ENCODE peak calls at places on chromosomes 11 and 22, in ten cellular contexts. B, S, D, Z, Y, Q, N, G, R and T are unnamed samples. For H3K4me1, the result is how much of the 10 kb centered on the place peaks cover.

GRCh38 chr11:68655806-68656205 is 28.5 kb upstream of the GAL start:
- DNase-seq in B (no peak), S (no peak), D (no peak), Z (no peak), Y (no peak), Q (peak), N (no peak), G (no peak), R (no peak), T (no peak)

GRCh38 chr22:47582067-47582466 is 819.6 kb downstream of the TBC1D22A start:
- DNase-seq in B (no peak), S (no peak), D (no peak), Z (no peak), Y (no peak), Q (no peak), N (no peak), G (no peak), R (peak), T (no peak)

GRCh38 chr11:76770642-76771445 is 12.3 kb upstream of the TSKU start:
- DNase-seq in B (no peak), S (no peak), D (no peak), Z (no peak), Y (peak), Q (no peak), N (peak), G (peak), R (peak), T (no peak)

GRCh38 chr11:30284836-30285235 is 38.1 kb upstream of the ARL14EP start:
- DNase-seq in B (no peak), S (no peak), D (no peak), Z (no peak), Y (no peak), Q (no peak), N (no peak), G (no peak), R (no peak), T (no peak)

GRCh38 chr11:123063396-123064267 is 1.7 kb upstream of the HSPA8 start:
- DNase-seq in B (peak), S (no peak), D (no peak), Z (no peak), Y (peak), Q (no peak), N (peak), G (no peak), R (peak), T (peak)

GRCh38 chr11:76062733-76063132 is 143.6 kb downstream of the WNT11 start:
- DNase-seq in B (no peak), S (no peak), D (no peak), Z (no peak), Y (no peak), Q (no peak), N (no peak), G (no peak), R (no peak), T (no peak)

GRCh38 chr11:123431619-123432018 is 1.6 kb downstream of the GRAMD1B start:
- DNase-seq in B (no peak), S (no peak), D (no peak), Z (no peak), Y (no peak), Q (no peak), N (no peak), G (no peak), R (peak), T (peak)

GRCh38 chr11:114709960-114710359 is 31.6 kb downstream of the NXPE2 start:
- DNase-seq in B (no peak), S (no peak), D (no peak), Z (no peak), Y (no peak), Q (no peak), N (no peak), G (no peak), R (no peak), T (no peak)

GRCh38 chr22:45673482-45674175 is 2.0 kb downstream of the ATXN10 start:
- DNase-seq in B (no peak), S (no peak), D (no peak), Z (no peak), Y (no peak), Q (no peak), N (no peak), G (no peak), R (no peak), T (no peak)

GRCh38 chr11:124837491-124837856 is 27.8 kb upstream of the ROBO3 start:
- DNase-seq in B (no peak), S (no peak), D (no peak), Z (no peak), Y (no peak), Q (no peak), N (no peak), G (peak), R (peak), T (peak)

GRCh38 chr11:34909435-34909834 is 6.7 kb downstream of the APIP start:
- DNase-seq in B (no peak), S (no peak), D (no peak), Z (no peak), Y (no peak), Q (no peak), N (no peak), G (no peak), R (no peak), T (no peak)

GRCh38 chr11:116073854-116074837 is 569.9 kb upstream of the CADM1 start:
- DNase-seq in B (no peak), S (no peak), D (no peak), Z (no peak), Y (peak), Q (no peak), N (no peak), G (no peak), R (peak), T (no peak)

GRCh38 chr22:19891350-19892248 is 36.9 kb upstream of the GNB1L start:
- DNase-seq in B (no peak), S (no peak), D (peak), Z (peak), Y (peak), Q (no peak), N (no peak), G (no peak), R (peak), T (peak)

GRCh38 chr11:116963813-116964212 is 126.4 kb upstream of the APOA1 start:
- DNase-seq in B (no peak), S (no peak), D (no peak), Z (no peak), Y (no peak), Q (no peak), N (no peak), G (no peak), R (no peak), T (no peak)

GRCh38 chr22:39439170-39439569 is 17.6 kb upstream of the MGAT3 start:
- DNase-seq in B (no peak), S (no peak), D (no peak), Z (no peak), Y (no peak), Q (no peak), N (no peak), G (peak), R (no peak), T (no peak)

GRCh38 chr11:120646206-120646605 is 134.7 kb downstream of the GRIK4 start:
- DNase-seq in B (no peak), S (no peak), D (no peak), Z (no peak), Y (no peak), Q (no peak), N (no peak), G (no peak), R (peak), T (no peak)

GRCh38 chr11:124877631-124878496 is 12.6 kb downstream of the ROBO3 start:
- DNase-seq in B (no peak), S (no peak), D (no peak), Z (no peak), Y (no peak), Q (no peak), N (no peak), G (no peak), R (no peak), T (peak)

GRCh38 chr11:47443028-47443700 is 5.8 kb downstream of the RAPSN start:
- DNase-seq in B (no peak), S (no peak), D (no peak), Z (no peak), Y (no peak), Q (no peak), N (no peak), G (no peak), R (no peak), T (no peak)

GRCh38 chr11:104997288-104997687 is 25.7 kb downstream of the CASP5 start:
- DNase-seq in B (no peak), S (no peak), D (no peak), Z (no peak), Y (no peak), Q (no peak), N (no peak), G (peak), R (no peak), T (peak)

GRCh38 chr11:118620529-118621070 is 13.2 kb downstream of the PHLDB1 start:
- DNase-seq in B (no peak), S (peak), D (no peak), Z (peak), Y (no peak), Q (no peak), N (no peak), G (no peak), R (no peak), T (no peak)

GRCh38 chr11:31813961-31814868 is 3.1 kb upstream of the PAX6 start:
- DNase-seq in B (no peak), S (no peak), D (no peak), Z (no peak), Y (no peak), Q (no peak), N (no peak), G (no peak), R (peak), T (no peak)

GRCh38 chr22:49212466-49212865 is 615.2 kb downstream of the BRD1 start:
- DNase-seq in B (no peak), S (peak), D (no peak), Z (peak), Y (peak), Q (peak), N (no peak), G (no peak), R (no peak), T (no peak)

GRCh38 chr11:62128835-62129234 is 5.0 kb downstream of the INCENP start:
- DNase-seq in B (no peak), S (no peak), D (no peak), Z (no peak), Y (peak), Q (no peak), N (no peak), G (no peak), R (no peak), T (no peak)

GRCh38 chr11:107590460-107591097 is 368 bp upstream of the ELMOD1 start:
- DNase-seq in B (no peak), S (no peak), D (no peak), Z (no peak), Y (no peak), Q (no peak), N (no peak), G (no peak), R (no peak), T (no peak)

GRCh38 chr11:107044503-107044902 is 26.2 kb upstream of the GUCY1A2 start:
- DNase-seq in B (no peak), S (no peak), D (no peak), Z (no peak), Y (no peak), Q (no peak), N (no peak), G (no peak), R (no peak), T (no peak)

GRCh38 chr11:131691558-131692041 is 321.2 kb downstream of the NTM start:
- DNase-seq in B (no peak), S (no peak), D (no peak), Z (no peak), Y (no peak), Q (no peak), N (no peak), G (no peak), R (peak), T (peak)

GRCh38 chr11:125777309-125777708 is 1.3 kb downstream of the PATE2 start:
- DNase-seq in B (no peak), S (no peak), D (no peak), Z (no peak), Y (no peak), Q (no peak), N (no peak), G (no peak), R (no peak), T (peak)

GRCh38 chr11:65942531-65942930 is 2.7 kb upstream of the TSGA10IP start:
- DNase-seq in B (no peak), S (no peak), D (no peak), Z (no peak), Y (no peak), Q (no peak), N (no peak), G (no peak), R (no peak), T (no peak)

GRCh38 chr22:47175761-47176359 is 413.4 kb downstream of the TBC1D22A start:
- DNase-seq in B (no peak), S (peak), D (no peak), Z (peak), Y (peak), Q (peak), N (peak), G (no peak), R (no peak), T (no peak)

GRCh38 chr22:27238935-27239510 is 562.5 kb downstream of the MN1 start:
- DNase-seq in B (peak), S (peak), D (no peak), Z (peak), Y (no peak), Q (no peak), N (peak), G (no peak), R (peak), T (peak)

GRCh38 chr11:119980431-119980830 is 157.5 kb downstream of the TRIM29 start:
- DNase-seq in B (no peak), S (no peak), D (no peak), Z (no peak), Y (no peak), Q (no peak), N (no peak), G (no peak), R (no peak), T (no peak)

GRCh38 chr22:46072981-46073682 is 77.2 kb upstream of the PPARA start:
- DNase-seq in B (no peak), S (no peak), D (no peak), Z (no peak), Y (peak), Q (peak), N (no peak), G (no peak), R (no peak), T (no peak)

DNA sequence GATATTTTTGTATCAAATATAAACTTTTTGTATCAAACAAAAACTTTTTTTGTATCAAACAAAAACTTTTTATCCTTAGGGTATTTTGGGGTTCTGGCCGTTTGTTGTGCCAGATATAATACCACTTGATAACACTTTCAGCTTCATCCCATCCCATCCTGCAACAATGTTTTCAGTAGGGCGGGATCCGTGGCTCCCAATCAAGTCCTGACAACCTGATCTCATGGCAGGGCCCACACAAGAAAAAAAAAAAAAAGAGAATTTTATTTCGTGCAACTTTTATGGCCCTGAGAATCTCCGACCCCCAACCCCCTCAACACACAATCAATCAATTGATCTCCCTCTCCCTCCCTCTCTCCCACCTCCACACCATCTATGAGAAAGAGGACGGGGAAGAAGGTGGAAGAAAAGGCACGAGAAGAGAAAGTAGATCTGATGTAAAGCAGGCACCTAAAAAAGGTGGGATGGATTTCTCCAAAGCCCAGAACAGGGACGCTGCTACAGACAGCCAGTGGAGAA is 4749.6 kb upstream of the OR11H1 start:
- DNase-seq in B (no peak), S (no peak), D (no peak), Z (no peak), Y (no peak), Q (no peak), N (no peak), G (no peak), R (no peak), T (no peak)
- H3K4me1 ChIP-seq in B (under half), S (under half), D (under half), Z (under half), Y (under half), Q (under half), N (under half), G (under half), R (under half), T (under half)

GRCh38 chr22:33271390-33272161 is 213.4 kb upstream of the SYN3 start:
- DNase-seq in B (no peak), S (no peak), D (no peak), Z (no peak), Y (peak), Q (peak), N (peak), G (no peak), R (no peak), T (no peak)
- H3K4me1 ChIP-seq in B (under half), S (under half), D (under half), Z (under half), Y (under half), Q (under half), N (under half), G (under half), R (under half), T (under half)

DNA sequence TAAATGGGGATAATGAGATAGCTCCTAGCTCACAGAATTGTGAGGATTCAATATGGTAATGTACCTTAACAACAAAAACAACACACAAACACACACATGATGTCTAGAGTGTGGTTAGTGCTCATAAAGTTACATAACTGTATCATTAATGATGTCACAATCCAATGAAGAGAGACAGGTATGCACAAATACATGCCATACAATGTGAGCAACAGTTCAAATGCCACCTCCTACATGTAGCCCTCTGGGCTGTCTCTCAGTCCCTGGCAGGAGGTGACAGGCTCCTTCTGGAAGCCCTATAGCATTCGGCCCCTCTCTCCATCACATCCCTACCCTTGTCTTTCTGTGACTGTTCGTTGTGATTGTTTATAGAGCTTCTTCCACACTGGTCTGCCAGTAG is 8.3 kb upstream of the MICALL1 start:
- DNase-seq in B (no peak), S (no peak), D (no peak), Z (no peak), Y (no peak), Q (no peak), N (no peak), G (no peak), R (no peak), T (no peak)
- H3K4me1 ChIP-seq in B (under half), S (half or more), D (under half), Z (under half), Y (under half), Q (under half), N (under half), G (under half), R (under half), T (under half)

DNA sequence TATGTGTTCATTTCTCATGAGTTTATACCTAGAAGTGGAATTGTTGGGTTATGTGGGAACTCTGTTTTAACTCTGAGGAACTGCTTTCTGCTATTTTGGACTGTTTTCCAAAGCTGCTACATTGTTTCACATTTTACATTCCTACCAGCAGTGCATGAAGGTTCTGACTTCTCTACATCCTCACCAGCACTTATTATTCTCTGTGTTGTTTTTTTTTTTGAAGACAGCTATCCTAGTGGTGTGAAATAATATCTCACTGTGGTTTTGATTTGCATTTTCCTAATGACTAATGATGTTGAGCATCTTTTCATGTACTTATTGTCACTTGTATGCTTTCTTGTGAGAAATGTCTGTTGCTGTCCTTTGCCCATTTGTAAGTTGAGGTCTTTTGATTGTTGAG is 169.9 kb downstream of the COMMD9 start:
- DNase-seq in B (no peak), S (no peak), D (no peak), Z (no peak), Y (no peak), Q (no peak), N (no peak), G (no peak), R (no peak), T (no peak)
- H3K4me1 ChIP-seq in B (under half), S (under half), D (under half), Z (under half), Y (under half), Q (under half), N (under half), G (under half), R (under half), T (under half)

GRCh38 chr11:83051760-83052671 is 19.7 kb downstream of the RAB30 start:
- DNase-seq in B (no peak), S (no peak), D (no peak), Z (no peak), Y (no peak), Q (no peak), N (peak), G (peak), R (no peak), T (peak)

GRCh38 chr11:83044958-83045712 is 26.6 kb downstream of the RAB30 start:
- DNase-seq in B (no peak), S (no peak), D (no peak), Z (no peak), Y (no peak), Q (no peak), N (no peak), G (peak), R (no peak), T (peak)

GRCh38 chr11:83047515-83048225 is 24.0 kb downstream of the RAB30 start:
- DNase-seq in B (no peak), S (no peak), D (no peak), Z (no peak), Y (no peak), Q (no peak), N (no peak), G (no peak), R (no peak), T (peak)

GRCh38 chr11:83042966-83043711 is 28.6 kb downstream of the RAB30 start:
- DNase-seq in B (no peak), S (no peak), D (no peak), Z (no peak), Y (no peak), Q (no peak), N (no peak), G (no peak), R (no peak), T (no peak)

GRCh38 chr11:83046626-83047172 is 25.0 kb downstream of the RAB30 start:
- DNase-seq in B (no peak), S (no peak), D (no peak), Z (no peak), Y (no peak), Q (no peak), N (no peak), G (no peak), R (no peak), T (peak)
- H3K4me1 ChIP-seq in B (under half), S (under half), D (under half), Z (under half), Y (under half), Q (under half), N (half or more), G (under half), R (under half), T (under half)

GRCh38 chr22:35367331-35367886 is 13.5 kb upstream of the HMOX1 start:
- DNase-seq in B (no peak), S (no peak), D (no peak), Z (no peak), Y (peak), Q (no peak), N (no peak), G (no peak), R (no peak), T (no peak)
- H3K4me1 ChIP-seq in B (under half), S (under half), D (under half), Z (under half), Y (under half), Q (under half), N (under half), G (under half), R (under half), T (under half)

DNA sequence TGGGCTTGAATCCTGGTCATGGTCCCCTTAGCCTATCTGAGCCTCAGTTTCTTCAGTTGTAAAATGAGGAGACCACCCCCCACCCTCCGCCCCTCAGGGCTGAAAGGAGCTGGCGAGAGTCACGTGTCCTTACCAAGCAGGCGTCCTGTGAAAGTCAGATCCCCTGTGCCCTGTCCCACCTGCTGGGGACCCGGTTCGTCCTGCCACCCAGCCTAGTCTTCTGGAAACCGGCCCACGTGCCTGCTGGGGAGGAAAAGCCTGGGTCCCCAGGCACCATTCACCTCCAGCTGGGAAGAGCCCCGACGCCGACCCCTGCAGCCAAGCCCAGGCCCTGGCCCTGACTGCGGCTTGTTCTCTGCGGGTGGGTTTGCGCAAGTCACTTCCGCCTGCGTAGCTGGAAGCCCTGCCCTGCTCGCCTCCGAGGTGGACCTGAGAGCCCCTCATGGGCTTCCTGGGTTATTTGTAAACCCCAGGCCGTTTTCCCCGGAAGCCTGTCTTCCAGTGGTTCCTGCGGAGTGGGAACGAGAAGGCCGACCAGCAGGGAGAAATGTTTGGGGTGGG is 679 bp upstream of the SSH3 start:
- DNase-seq in B (peak), S (peak), D (no peak), Z (peak), Y (peak), Q (peak), N (no peak), G (no peak), R (peak), T (no peak)
- H3K4me1 ChIP-seq in B (under half), S (under half), D (under half), Z (under half), Y (under half), Q (under half), N (under half), G (under half), R (under half), T (under half)

GRCh38 chr22:38257170-38257569 is 15.6 kb downstream of the TMEM184B start:
- DNase-seq in B (no peak), S (no peak), D (no peak), Z (no peak), Y (no peak), Q (no peak), N (no peak), G (no peak), R (no peak), T (peak)
- H3K4me1 ChIP-seq in B (under half), S (under half), D (under half), Z (under half), Y (under half), Q (under half), N (half or more), G (under half), R (under half), T (under half)